ENCODE peak calls at places on chromosomes 16 and 17, in five cellular contexts. C is H1, V is H9, E is neuronal stem cell, L is trophoblast cell. G is an unnamed sample.

GRCh38 chr17:77924757-77925336 is 33.7 kb upstream of the TNRC6C start:
- DNase-seq in C (peak; percentile 62), V (peak; percentile 92), E (no peak), L (no peak), G (no peak)

GRCh38 chr17:3411070-3411469 is at the start of gene OR3A3:
- DNase-seq in C (no peak), V (no peak), E (no peak), L (no peak), G (no peak)

GRCh38 chr17:35865412-35866355 is 3.0 kb downstream of the HEATR9 start:
- DNase-seq in C (no peak), V (no peak), E (no peak), L (no peak), G (peak; percentile 40)

GRCh38 chr17:15291674-15292361 is 26.7 kb upstream of the PMP22 start:
- DNase-seq in C (no peak), V (no peak), E (no peak), L (no peak), G (no peak)

GRCh38 chr16:83899272-83899897 is 470 bp downstream of the MLYCD start:
- DNase-seq in C (no peak), V (peak; percentile 58), E (peak; percentile 51), L (peak; percentile 51), G (peak; percentile 67)

GRCh38 chr17:49989518-49989880 is 5.5 kb downstream of the DLX3 start:
- DNase-seq in C (no peak), V (peak; percentile 31), E (no peak), L (no peak), G (no peak)

GRCh38 chr16:70746708-70747424 is 54.1 kb downstream of the VAC14 start:
- DNase-seq in C (no peak), V (no peak), E (no peak), L (peak; percentile 93), G (peak; percentile 93)

GRCh38 chr16:48676836-48677235 is 66.9 kb upstream of the N4BP1 start:
- DNase-seq in C (no peak), V (no peak), E (no peak), L (no peak), G (peak; percentile 2)

GRCh38 chr17:66002807-66003206 is 189.1 kb downstream of the CEP112 start:
- DNase-seq in C (no peak), V (no peak), E (no peak), L (no peak), G (peak; percentile 13)

GRCh38 chr17:73872816-73873215 is 228.6 kb upstream of the SDK2 start:
- DNase-seq in C (no peak), V (peak; percentile 57), E (no peak), L (no peak), G (no peak)

GRCh38 chr17:38561416-38562214 is 44.1 kb downstream of the SRCIN1 start:
- DNase-seq in C (no peak), V (peak; percentile 73), E (no peak), L (no peak), G (no peak)

GRCh38 chr17:60426596-60426995 is 4.3 kb downstream of the CHCT1 start:
- DNase-seq in C (no peak), V (no peak), E (no peak), L (no peak), G (no peak)

GRCh38 chr16:49484454-49484853 is 110.8 kb downstream of the C16orf78 start:
- DNase-seq in C (no peak), V (peak; percentile 88), E (peak; percentile 42), L (peak; percentile 22), G (peak; percentile 2)

GRCh38 chr17:57294629-57295501 is 38.5 kb downstream of the MSI2 start:
- DNase-seq in C (no peak), V (no peak), E (no peak), L (no peak), G (peak; percentile 25)

GRCh38 chr17:34571428-34572130 is 7.8 kb upstream of the TMEM132E start:
- DNase-seq in C (no peak), V (no peak), E (no peak), L (no peak), G (no peak)

GRCh38 chr17:6162892-6163291 is 92.7 kb downstream of the WSCD1 start:
- DNase-seq in C (no peak), V (peak; percentile 50), E (no peak), L (no peak), G (no peak)

GRCh38 chr17:4485676-4486646 is 12.7 kb upstream of the SPNS2 start:
- DNase-seq in C (no peak), V (no peak), E (no peak), L (no peak), G (no peak)

GRCh38 chr17:3770471-3770870 is 30.5 kb downstream of the ITGAE start:
- DNase-seq in C (no peak), V (no peak), E (no peak), L (no peak), G (no peak)

GRCh38 chr16:2027024-2028010 is 615 bp downstream of the NHERF2 start:
- DNase-seq in C (no peak), V (no peak), E (no peak), L (no peak), G (peak; percentile 69)

GRCh38 chr17:44004761-44005526 is 522 bp downstream of the NAGS start:
- DNase-seq in C (no peak), V (peak; percentile 73), E (no peak), L (peak; percentile 64), G (no peak)

GRCh38 chr17:37708616-37709212 is 36.1 kb downstream of the HNF1B start:
- DNase-seq in C (no peak), V (no peak), E (no peak), L (no peak), G (peak; percentile 19)

GRCh38 chr16:66270333-66270927 is 96.1 kb upstream of the CDH5 start:
- DNase-seq in C (peak; percentile 51), V (peak; percentile 90), E (peak; percentile 72), L (peak; percentile 39), G (peak; percentile 54)

GRCh38 chr17:6048486-6048885 is 21.7 kb upstream of the WSCD1 start:
- DNase-seq in C (no peak), V (no peak), E (no peak), L (no peak), G (no peak)

GRCh38 chr17:40086150-40087044 is 14.0 kb downstream of the NR1D1 start:
- DNase-seq in C (no peak), V (peak; percentile 82), E (no peak), L (no peak), G (peak; percentile 52)

GRCh38 chr17:72176902-72177660 is 56.3 kb downstream of the SOX9 start:
- DNase-seq in C (no peak), V (no peak), E (no peak), L (no peak), G (no peak)

GRCh38 chr17:80749611-80750010 is 205.0 kb downstream of the RPTOR start:
- DNase-seq in C (no peak), V (peak; percentile 22), E (no peak), L (no peak), G (no peak)

GRCh38 chr17:80874866-80875445 is 116.7 kb upstream of the CHMP6 start:
- DNase-seq in C (no peak), V (no peak), E (no peak), L (no peak), G (no peak)

GRCh38 chr16:275041-275621 is 613 bp downstream of the RGS11 start:
- DNase-seq in C (no peak), V (peak; percentile 55), E (no peak), L (no peak), G (no peak)

GRCh38 chr17:72560303-72561247 is 439.8 kb downstream of the SOX9 start:
- DNase-seq in C (no peak), V (peak; percentile 86), E (peak; percentile 72), L (peak; percentile 27), G (peak; percentile 49)

GRCh38 chr16:58037365-58038057 is 12.0 kb downstream of the MMP15 start:
- DNase-seq in C (no peak), V (no peak), E (no peak), L (no peak), G (no peak)

GRCh38 chr17:68019336-68019674 is 16.2 kb upstream of the KPNA2 start:
- DNase-seq in C (no peak), V (no peak), E (peak; percentile 23), L (no peak), G (no peak)
- H3K27ac ChIP-seq in C (no peak overlapping the region), V (no peak overlapping the region), E (no peak overlapping the region), L (no peak overlapping the region), G (no peak overlapping the region)

DNA sequence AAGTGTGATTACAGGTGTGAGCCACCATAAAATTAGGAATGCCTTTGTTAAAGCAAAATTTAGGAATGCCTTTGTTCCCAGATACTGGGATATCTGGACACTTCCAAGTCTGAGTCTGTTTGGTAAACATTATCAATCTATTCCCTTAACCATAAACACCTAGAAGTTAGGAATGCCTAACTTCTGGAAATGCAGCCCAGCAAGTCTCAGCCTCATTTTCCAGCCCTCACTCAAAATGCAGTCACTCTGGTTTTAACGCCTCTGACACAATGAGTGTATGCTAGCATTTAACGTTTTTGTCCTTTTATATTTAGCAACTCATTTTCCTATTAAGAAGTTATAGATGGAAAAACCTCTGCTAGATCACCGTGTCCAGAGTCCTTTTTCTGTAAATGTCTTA is 34.4 kb upstream of the HAS3 start:
- DNase-seq in C (no peak), V (no peak), E (no peak), L (peak; percentile 73), G (no peak)
- H2BK12ac ChIP-seq in C (no peak overlapping the region), V (no peak overlapping the region), E (no peak overlapping the region), L (no peak overlapping the region), G (no peak overlapping the region)

GRCh38 chr16:78520470-78520869 is 421.0 kb downstream of the WWOX start:
- DNase-seq in C (no peak), V (no peak), E (no peak), L (no peak), G (no peak)

GRCh38 chr16:78523212-78523995 is 423.9 kb downstream of the WWOX start:
- DNase-seq in C (no peak), V (no peak), E (no peak), L (no peak), G (peak; percentile 35)

GRCh38 chr16:78516006-78516405 is 416.6 kb downstream of the WWOX start:
- DNase-seq in C (no peak), V (no peak), E (no peak), L (no peak), G (no peak)

GRCh38 chr16:78522327-78522726 is 422.9 kb downstream of the WWOX start:
- DNase-seq in C (no peak), V (no peak), E (no peak), L (no peak), G (no peak)

DNA sequence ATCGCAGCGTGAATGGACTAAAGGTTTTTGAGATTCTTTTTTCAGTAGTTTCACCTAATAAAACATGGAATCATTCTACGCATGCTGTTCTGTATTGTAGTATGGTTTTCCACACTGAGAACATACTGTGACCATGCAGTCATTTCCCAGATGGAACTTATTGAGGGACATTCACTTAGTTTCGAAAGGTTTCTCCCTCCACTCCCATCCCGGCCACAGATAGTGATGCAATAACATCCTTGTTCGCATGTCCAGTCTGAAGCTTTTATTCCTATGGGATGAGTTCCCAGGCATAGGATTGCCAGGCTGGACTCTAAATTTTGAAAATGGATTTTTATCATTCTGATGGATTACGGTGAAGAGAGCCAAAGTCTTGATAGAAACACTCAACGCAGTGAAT is 420.4 kb downstream of the WWOX start:
- DNase-seq in C (no peak), V (no peak), E (no peak), L (no peak), G (no peak)
- H3K18ac ChIP-seq in C (no peak overlapping the region), V (no peak overlapping the region), E (no peak overlapping the region), L (no peak overlapping the region), G (no peak overlapping the region)

DNA sequence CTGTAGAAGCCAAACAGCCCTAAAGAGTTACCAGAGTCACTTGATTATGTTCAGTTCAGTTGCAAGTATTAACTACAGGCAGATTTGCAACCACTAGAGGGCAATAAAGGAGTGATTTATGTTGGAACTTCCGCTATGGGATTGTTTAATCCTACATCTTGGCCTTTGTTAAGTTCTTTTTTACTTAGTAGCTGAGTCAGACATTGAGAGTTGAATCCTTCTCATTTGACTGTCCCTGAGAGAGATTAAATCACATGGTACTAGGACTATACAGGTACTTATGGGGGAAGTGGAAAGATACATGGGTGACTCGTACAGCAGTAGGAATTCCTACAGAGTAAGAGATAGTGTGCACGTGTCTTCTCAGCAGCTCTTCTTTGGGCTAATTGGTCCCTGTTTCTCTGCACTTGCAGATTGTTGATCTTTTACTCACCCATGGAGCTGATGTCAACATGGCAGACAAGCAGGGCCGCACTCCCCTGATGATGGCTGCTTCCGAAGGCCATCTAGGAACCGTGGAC is 40.3 kb downstream of the CYB561 start:
- DNase-seq in C (no peak), V (no peak), E (no peak), L (peak; percentile 95), G (peak; percentile 91)
- H3K27ac ChIP-seq in C (no peak overlapping the region), V (no peak overlapping the region), E (no peak overlapping the region), L (no peak overlapping the region), G (peak overlapping the region; percentile 0)